ENCODE peak calls at places on chromosomes 11 and 22, in six cellular contexts. One of them, this sample, is unnamed.
A peak's percentile ranks its signal among the peaks of the same experiment; 100 is the strongest.

GRCh38 chr11:134258577-134258976 is 5.2 kb downstream of the ACAD8 start:
- DNase-seq in endothelial cell of umbilical vein: no peak
- DNase-seq in HepG2: no peak
- DNase-seq in K562: no peak
- DNase-seq in A549: no peak
- DNase-seq in GM12878: no peak
- DNase-seq in this sample: no peak

GRCh38 chr22:44220727-44221680 is 40.3 kb downstream of the PARVG start:
- DNase-seq in K562: no peak
- DNase-seq in endothelial cell of umbilical vein: no peak
- DNase-seq in GM12878: no peak
- DNase-seq in A549: no peak
- DNase-seq in HepG2: no peak
- DNase-seq in this sample: no peak

GRCh38 chr22:36323855-36324331 is 63.9 kb downstream of the MYH9 start:
- DNase-seq in GM12878: no peak
- DNase-seq in endothelial cell of umbilical vein: no peak
- DNase-seq in A549: no peak
- DNase-seq in K562: no peak
- DNase-seq in HepG2: no peak
- DNase-seq in this sample: no peak

GRCh38 chr22:45468872-45469572 is 33.7 kb upstream of the FBLN1 start:
- DNase-seq in A549: no peak
- DNase-seq in K562: no peak
- DNase-seq in HepG2: no peak
- DNase-seq in endothelial cell of umbilical vein: no peak
- DNase-seq in GM12878: no peak
- DNase-seq in this sample: no peak

GRCh38 chr22:19463491-19464469 is 15.2 kb downstream of the UFD1 start:
- DNase-seq in endothelial cell of umbilical vein: no peak
- DNase-seq in K562: peak; percentile 50
- DNase-seq in A549: no peak
- DNase-seq in HepG2: no peak
- DNase-seq in GM12878: no peak
- DNase-seq in this sample: no peak

GRCh38 chr11:116166788-116167465 is 605.9 kb downstream of the BUD13 start:
- DNase-seq in HepG2: no peak
- DNase-seq in GM12878: no peak
- DNase-seq in endothelial cell of umbilical vein: no peak
- DNase-seq in K562: no peak
- DNase-seq in A549: no peak
- DNase-seq in this sample: no peak

GRCh38 chr22:35540600-35541253 is at the start of gene RASD2:
- DNase-seq in HepG2: no peak
- DNase-seq in GM12878: no peak
- DNase-seq in A549: peak; percentile 57
- DNase-seq in K562: no peak
- DNase-seq in endothelial cell of umbilical vein: no peak
- DNase-seq in this sample: peak; percentile 55

GRCh38 chr11:129374081-129374992 is 1.3 kb upstream of the BARX2 start:
- DNase-seq in GM12878: no peak
- DNase-seq in K562: no peak
- DNase-seq in endothelial cell of umbilical vein: no peak
- DNase-seq in HepG2: no peak
- DNase-seq in A549: peak; percentile 1
- DNase-seq in this sample: no peak

GRCh38 chr11:801097-801780 is 3.2 kb upstream of the SLC25A22 start:
- DNase-seq in A549: no peak
- DNase-seq in GM12878: no peak
- DNase-seq in K562: no peak
- DNase-seq in HepG2: no peak
- DNase-seq in endothelial cell of umbilical vein: no peak
- DNase-seq in this sample: no peak

GRCh38 chr11:79515781-79516180 is 75.0 kb upstream of the TENM4 start:
- DNase-seq in GM12878: no peak
- DNase-seq in A549: no peak
- DNase-seq in endothelial cell of umbilical vein: no peak
- DNase-seq in HepG2: no peak
- DNase-seq in K562: no peak
- DNase-seq in this sample: no peak

GRCh38 chr11:27977031-27977430 is 130.9 kb downstream of the KIF18A start:
- DNase-seq in endothelial cell of umbilical vein: no peak
- DNase-seq in A549: peak; percentile 10
- DNase-seq in GM12878: no peak
- DNase-seq in HepG2: no peak
- DNase-seq in K562: no peak
- DNase-seq in this sample: no peak

DNA sequence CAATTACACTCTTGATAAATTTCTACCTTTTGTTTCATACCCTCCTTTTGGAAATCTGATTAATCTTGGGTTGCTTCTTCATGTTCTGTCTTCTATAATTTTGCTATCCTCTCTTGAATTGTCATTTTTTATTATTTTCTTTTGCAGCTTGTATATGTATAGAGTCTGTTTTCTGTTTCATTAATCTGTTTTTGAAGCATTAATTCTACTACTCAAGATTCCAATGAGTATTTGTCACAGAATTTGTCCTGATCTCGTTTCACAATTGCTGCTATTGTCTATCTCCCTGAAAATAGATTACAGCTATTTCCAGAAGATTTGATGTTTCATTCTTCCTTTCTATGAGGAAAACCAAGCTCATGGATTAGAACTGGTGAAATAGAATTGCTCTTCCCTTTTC is 406.1 kb downstream of the DYNC2H1 start:
- DNase-seq in A549: no peak
- DNase-seq in endothelial cell of umbilical vein: no peak
- DNase-seq in K562: no peak
- DNase-seq in GM12878: no peak
- DNase-seq in HepG2: no peak
- DNase-seq in this sample: no peak
- TF ChIP-seq POLR2A in A549: no peak
- TF ChIP-seq POLR2A in endothelial cell of umbilical vein: no peak
- TF ChIP-seq POLR2A in K562: no peak
- TF ChIP-seq POLR2A in GM12878: no peak
- TF ChIP-seq POLR2A in HepG2: no peak
- TF ChIP-seq POLR2A in this sample: no peak

GRCh38 chr11:105000797-105001196 is 22.2 kb downstream of the CASP5 start:
- DNase-seq in endothelial cell of umbilical vein: peak; percentile 1
- DNase-seq in HepG2: no peak
- DNase-seq in K562: peak; percentile 22
- DNase-seq in A549: peak; percentile 1
- DNase-seq in GM12878: peak; percentile 24
- DNase-seq in this sample: peak; percentile 62
- TF ChIP-seq CTCF in endothelial cell of umbilical vein: peak; percentile 44
- TF ChIP-seq CTCF in HepG2: peak; percentile 65
- TF ChIP-seq CTCF in K562: peak; percentile 52
- TF ChIP-seq CTCF in A549: no peak
- TF ChIP-seq CTCF in GM12878: peak; percentile 92
- TF ChIP-seq CTCF in this sample: peak; percentile 90

DNA sequence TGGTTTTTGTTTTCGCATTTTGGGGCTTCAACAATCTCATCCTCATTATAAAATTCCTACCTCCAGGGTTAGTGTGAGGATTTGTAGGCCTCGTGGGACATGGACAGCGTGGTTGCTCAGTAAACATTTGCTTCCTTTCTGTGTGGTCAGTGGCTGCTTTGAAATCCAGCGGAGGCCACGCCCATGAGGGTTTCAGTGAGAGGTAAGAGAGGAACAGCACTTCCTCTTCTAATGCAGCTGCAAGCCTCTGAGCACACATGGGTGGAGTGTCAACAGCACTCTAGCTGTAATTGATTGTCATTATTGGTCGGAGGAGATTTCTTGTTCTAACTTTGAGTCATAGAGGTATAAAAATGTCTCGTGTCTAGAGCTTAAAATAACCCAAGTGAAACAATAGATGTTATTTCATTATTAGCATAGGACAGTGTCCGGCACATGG is 6.0 kb upstream of the ARHGAP42 start:
- DNase-seq in endothelial cell of umbilical vein: no peak
- DNase-seq in K562: peak; percentile 18
- DNase-seq in A549: peak; percentile 72
- DNase-seq in HepG2: peak; percentile 76
- DNase-seq in GM12878: peak; percentile 95
- DNase-seq in this sample: peak; percentile 88
- TF ChIP-seq MYC in endothelial cell of umbilical vein: no peak
- TF ChIP-seq MYC in K562: peak; percentile 43
- TF ChIP-seq MYC in A549: no peak
- TF ChIP-seq MYC in HepG2: no peak
- TF ChIP-seq MYC in GM12878: no peak
- TF ChIP-seq MYC in this sample: peak; percentile 81

GRCh38 chr11:126054412-126054811 is 8.3 kb downstream of the CDON start:
- DNase-seq in GM12878: no peak
- DNase-seq in HepG2: no peak
- DNase-seq in endothelial cell of umbilical vein: no peak
- DNase-seq in A549: no peak
- DNase-seq in K562: no peak
- DNase-seq in this sample: peak; percentile 16
- TF ChIP-seq POLR2A in GM12878: no peak
- TF ChIP-seq POLR2A in HepG2: no peak
- TF ChIP-seq POLR2A in endothelial cell of umbilical vein: no peak
- TF ChIP-seq POLR2A in A549: no peak
- TF ChIP-seq POLR2A in K562: no peak
- TF ChIP-seq POLR2A in this sample: no peak

GRCh38 chr11:55942785-55943392 is 6.7 kb upstream of the OR5I1 start:
- DNase-seq in K562: peak; percentile 5
- DNase-seq in endothelial cell of umbilical vein: peak; percentile 10
- DNase-seq in A549: peak; percentile 62
- DNase-seq in HepG2: peak; percentile 23
- DNase-seq in GM12878: no peak
- DNase-seq in this sample: peak; percentile 58
- TF ChIP-seq CTCF in K562: peak; percentile 14
- TF ChIP-seq CTCF in endothelial cell of umbilical vein: no peak
- TF ChIP-seq CTCF in A549: peak; percentile 69
- TF ChIP-seq CTCF in HepG2: peak; percentile 63
- TF ChIP-seq CTCF in GM12878: peak; percentile 38
- TF ChIP-seq CTCF in this sample: peak; percentile 20

GRCh38 chr22:38948181-38948940 is 9.0 kb upstream of the APOBEC3A start:
- DNase-seq in GM12878: no peak
- DNase-seq in HepG2: no peak
- DNase-seq in endothelial cell of umbilical vein: no peak
- DNase-seq in A549: no peak
- DNase-seq in K562: no peak
- DNase-seq in this sample: no peak
- TF ChIP-seq MYC in GM12878: no peak
- TF ChIP-seq MYC in HepG2: no peak
- TF ChIP-seq MYC in endothelial cell of umbilical vein: no peak
- TF ChIP-seq MYC in A549: no peak
- TF ChIP-seq MYC in K562: no peak
- TF ChIP-seq MYC in this sample: no peak

DNA sequence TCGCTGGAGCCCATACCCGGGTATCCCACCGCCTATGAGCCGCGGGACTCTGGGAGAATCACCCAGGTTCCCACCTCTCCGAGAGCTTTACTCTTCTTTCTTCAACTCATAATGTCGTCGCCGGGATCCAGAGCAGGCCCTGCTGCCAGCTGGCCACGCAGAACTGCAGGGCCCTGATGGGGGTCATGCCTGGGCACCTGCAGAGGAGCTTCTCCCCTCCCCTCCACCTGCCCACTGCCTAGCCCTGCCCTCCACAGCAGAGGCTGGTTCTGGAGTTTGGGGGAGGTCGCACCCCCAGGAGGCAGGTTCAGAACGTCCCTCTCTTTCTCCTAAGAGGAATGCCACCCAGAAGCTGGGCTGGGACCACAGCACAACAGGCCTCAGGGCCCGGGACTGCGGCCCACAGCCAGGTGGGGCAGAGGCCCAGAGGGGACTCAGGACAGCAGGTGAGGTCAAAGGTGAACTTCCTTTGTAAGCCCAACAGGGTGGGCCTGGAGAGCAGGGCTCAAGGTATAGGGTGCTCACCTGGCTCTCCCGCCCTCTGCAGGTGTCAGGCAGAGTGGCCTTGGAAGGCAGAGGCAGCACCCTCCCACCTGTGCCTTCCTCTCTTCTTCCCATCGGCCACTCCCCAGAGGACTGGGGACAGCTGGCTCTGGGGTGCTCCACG is 1.9 kb downstream of the SLC25A45 start:
- DNase-seq in K562: no peak
- DNase-seq in HepG2: no peak
- DNase-seq in A549: no peak
- DNase-seq in GM12878: no peak
- DNase-seq in endothelial cell of umbilical vein: no peak
- DNase-seq in this sample: no peak
- TF ChIP-seq POLR2A in K562: no peak
- TF ChIP-seq POLR2A in HepG2: no peak
- TF ChIP-seq POLR2A in A549: no peak
- TF ChIP-seq POLR2A in GM12878: no peak
- TF ChIP-seq POLR2A in endothelial cell of umbilical vein: no peak
- TF ChIP-seq POLR2A in this sample: no peak

GRCh38 chr11:12824281-12825041 is 150.2 kb downstream of the TEAD1 start:
- DNase-seq in endothelial cell of umbilical vein: peak; percentile 95
- DNase-seq in GM12878: no peak
- DNase-seq in K562: no peak
- DNase-seq in A549: no peak
- DNase-seq in HepG2: peak; percentile 86
- DNase-seq in this sample: no peak
- TF ChIP-seq CTCF in endothelial cell of umbilical vein: peak; percentile 20
- TF ChIP-seq CTCF in GM12878: no peak
- TF ChIP-seq CTCF in K562: peak; percentile 41
- TF ChIP-seq CTCF in A549: no peak
- TF ChIP-seq CTCF in HepG2: peak; percentile 53
- TF ChIP-seq CTCF in this sample: no peak

GRCh38 chr11:70191495-70192140 is 11.5 kb upstream of the FADD start:
- DNase-seq in K562: peak; percentile 88
- DNase-seq in endothelial cell of umbilical vein: peak; percentile 54
- DNase-seq in A549: peak; percentile 79
- DNase-seq in HepG2: peak; percentile 52
- DNase-seq in GM12878: no peak
- DNase-seq in this sample: peak; percentile 75
- TF ChIP-seq MYC in K562: peak; percentile 21
- TF ChIP-seq MYC in endothelial cell of umbilical vein: no peak
- TF ChIP-seq MYC in A549: no peak
- TF ChIP-seq MYC in HepG2: no peak
- TF ChIP-seq MYC in GM12878: no peak
- TF ChIP-seq MYC in this sample: no peak

DNA sequence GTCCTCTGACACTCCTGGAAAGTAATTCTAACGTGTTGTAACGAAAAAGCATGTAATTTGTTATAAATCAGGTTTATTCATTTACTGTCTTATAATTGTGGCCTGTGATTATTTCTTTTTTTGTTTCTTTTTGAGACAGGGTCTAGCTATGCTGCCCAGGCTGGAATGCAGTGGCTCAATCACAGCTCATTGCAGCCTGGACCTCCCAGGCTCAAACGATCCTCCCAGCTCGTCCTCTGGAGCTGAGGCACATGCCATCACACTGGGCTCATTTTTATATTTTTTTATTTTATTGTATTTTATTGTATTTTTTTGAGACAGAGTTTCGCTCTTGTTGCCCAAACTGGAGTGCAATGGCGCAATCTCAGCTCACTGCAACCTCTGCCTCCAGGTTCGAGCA is 15.9 kb downstream of the DENND5A start:
- DNase-seq in K562: no peak
- DNase-seq in endothelial cell of umbilical vein: no peak
- DNase-seq in HepG2: no peak
- DNase-seq in A549: no peak
- DNase-seq in GM12878: no peak
- DNase-seq in this sample: no peak
- TF ChIP-seq POLR2A in K562: no peak
- TF ChIP-seq POLR2A in endothelial cell of umbilical vein: no peak
- TF ChIP-seq POLR2A in HepG2: no peak
- TF ChIP-seq POLR2A in A549: no peak
- TF ChIP-seq POLR2A in GM12878: no peak
- TF ChIP-seq POLR2A in this sample: no peak

This sample was measured in NB4.